ENCODE peak calls at places on chromosomes 7 and 10, in five cellular contexts. V is mucosa of descending colon, G is MCF 10A, B is heart right ventricle, I is uterus. H is an unnamed sample.

GRCh38 chr7:150375662-150376521 is 3.2 kb upstream of the ZNF775 start:
- DNase-seq in B (no peak), I (no peak), G (no peak), V (peak; percentile 77), H (no peak)

GRCh38 chr10:101123085-101123814 is 7.8 kb upstream of the TLX1 start:
- DNase-seq in B (no peak), I (no peak), V (peak; percentile 46), G (no peak), H (no peak)

GRCh38 chr7:151078233-151079040 is 2.2 kb downstream of the FASTK start:
- DNase-seq in B (no peak), V (no peak), G (no peak), I (no peak), H (peak; percentile 66)

GRCh38 chr10:69515699-69516547 is 57.3 kb downstream of the NEUROG3 start:
- DNase-seq in V (peak; percentile 89), G (peak; percentile 77), I (no peak), B (peak; percentile 34), H (peak; percentile 67)

GRCh38 chr10:74825033-74825370 is 1.4 kb upstream of the KAT6B start:
- DNase-seq in V (peak; percentile 44), B (peak; percentile 42), G (no peak), I (peak; percentile 69), H (no peak)

GRCh38 chr7:12423355-12423994 is 19.8 kb upstream of the VWDE start:
- DNase-seq in B (no peak), G (peak; percentile 64), I (no peak), V (no peak), H (peak; percentile 32)

GRCh38 chr10:34494012-34494411 is 321.1 kb downstream of the PARD3 start:
- DNase-seq in I (no peak), B (no peak), G (peak; percentile 81), V (no peak), H (peak; percentile 37)

GRCh38 chr10:64507869-64508609 is 986.8 kb downstream of the REEP3 start:
- DNase-seq in I (no peak), G (no peak), B (no peak), V (no peak), H (no peak)

GRCh38 chr7:132526111-132526741 is 50.0 kb downstream of the PLXNA4 start:
- DNase-seq in B (no peak), I (no peak), G (no peak), V (no peak), H (no peak)

GRCh38 chr7:30869794-30870491 is 41.7 kb upstream of the AQP1 start:
- DNase-seq in I (no peak), B (peak; percentile 75), G (no peak), V (no peak), H (no peak)

GRCh38 chr10:127296696-127297095 is 100.3 kb upstream of the INSYN2A start:
- DNase-seq in I (no peak), V (no peak), G (no peak), B (no peak), H (no peak)

GRCh38 chr10:125187238-125188194 is 27.2 kb upstream of the CTBP2 start:
- DNase-seq in G (peak; percentile 20), I (no peak), V (no peak), B (no peak), H (no peak)

GRCh38 chr10:32070645-32071044 is 14.4 kb upstream of the KIF5B start:
- DNase-seq in B (no peak), I (no peak), G (peak; percentile 11), V (no peak), H (no peak)

GRCh38 chr10:79488303-79488702 is 24.0 kb upstream of the EIF5AL1 start:
- DNase-seq in G (peak; percentile 89), V (peak; percentile 49), I (peak; percentile 86), B (peak; percentile 49), H (peak; percentile 95)

GRCh38 chr7:152594801-152595200 is 81.1 kb downstream of the XRCC2 start:
- DNase-seq in B (no peak), I (no peak), G (no peak), V (no peak), H (no peak)

GRCh38 chr10:44391981-44392380 is 7.1 kb upstream of the CXCL12 start:
- DNase-seq in V (no peak), I (no peak), B (peak; percentile 2), G (no peak), H (no peak)

GRCh38 chr7:42432644-42433043 is 195.6 kb upstream of the GLI3 start:
- DNase-seq in G (no peak), V (peak; percentile 30), I (no peak), B (no peak), H (no peak)

DNA sequence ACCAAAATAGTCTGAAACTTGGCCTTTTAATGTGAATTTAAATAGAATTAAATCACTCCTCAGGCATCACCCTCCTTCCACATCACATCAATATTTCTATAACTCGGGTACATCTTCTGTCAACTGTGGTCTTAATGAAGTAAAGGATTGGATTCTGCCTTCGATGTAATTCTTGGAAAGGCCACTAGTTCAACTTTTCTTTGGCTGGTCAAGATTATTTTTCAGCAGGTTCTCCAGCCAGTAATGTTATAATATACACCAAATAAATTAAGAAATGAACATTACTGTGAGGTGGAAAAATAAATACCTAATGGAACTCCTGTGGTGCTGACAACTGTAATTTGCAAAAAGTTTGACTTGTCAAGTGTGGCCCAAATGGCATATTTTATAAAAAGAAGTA is 9.7 kb upstream of the SLC16A9 start:
- DNase-seq in V (no peak), G (no peak), B (no peak), I (no peak), H (no peak)
- TF ChIP-seq CTCF in V (no peak), G (no peak), B (no peak), I (no peak), H (peak; percentile 33)

GRCh38 chr10:103845983-103846382 is 9.4 kb downstream of the SH3PXD2A start:
- DNase-seq in B (no peak), V (peak; percentile 58), G (no peak), I (no peak), H (no peak)

GRCh38 chr10:103849212-103849877 is 6.0 kb downstream of the SH3PXD2A start:
- DNase-seq in V (no peak), B (peak; percentile 40), G (no peak), I (no peak), H (no peak)

GRCh38 chr10:103849880-103850571 is 5.3 kb downstream of the SH3PXD2A start:
- DNase-seq in I (no peak), G (peak; percentile 66), B (no peak), V (no peak), H (peak; percentile 86)

GRCh38 chr10:103847346-103847745 is 8.0 kb downstream of the SH3PXD2A start:
- DNase-seq in V (no peak), B (no peak), G (no peak), I (no peak), H (no peak)

DNA sequence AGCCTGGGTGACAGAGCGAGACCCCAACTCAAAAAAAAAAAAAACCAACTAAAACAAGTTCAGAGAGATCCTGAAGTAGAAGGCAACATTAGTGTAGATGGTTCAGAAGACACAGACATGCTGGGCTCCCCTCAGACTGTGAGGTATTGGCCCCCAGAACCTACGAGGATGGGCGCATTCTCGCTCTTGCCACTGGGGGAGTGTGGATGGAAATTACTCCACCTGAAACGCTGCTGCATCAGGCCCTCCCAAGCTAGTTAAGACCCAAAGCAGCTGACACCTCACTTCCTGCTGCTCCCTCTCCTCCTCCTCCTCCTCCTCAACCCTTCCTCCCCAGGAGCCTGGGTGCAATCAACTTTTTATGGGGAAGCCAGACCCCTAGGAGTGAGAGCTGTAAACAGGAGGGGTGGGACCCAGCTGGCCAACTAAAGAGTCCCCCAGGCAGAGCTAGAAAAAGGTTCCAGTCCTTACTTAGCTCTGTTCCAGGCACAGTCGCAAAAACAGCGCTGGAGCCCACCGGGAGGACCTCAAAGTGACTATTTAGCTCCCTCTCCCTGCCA is 7.4 kb downstream of the SH3PXD2A start:
- DNase-seq in V (no peak), B (no peak), G (no peak), I (no peak), H (no peak)
- TF ChIP-seq CTCF in V (no peak), B (no peak), G (no peak), I (no peak), H (peak; percentile 45)

DNA sequence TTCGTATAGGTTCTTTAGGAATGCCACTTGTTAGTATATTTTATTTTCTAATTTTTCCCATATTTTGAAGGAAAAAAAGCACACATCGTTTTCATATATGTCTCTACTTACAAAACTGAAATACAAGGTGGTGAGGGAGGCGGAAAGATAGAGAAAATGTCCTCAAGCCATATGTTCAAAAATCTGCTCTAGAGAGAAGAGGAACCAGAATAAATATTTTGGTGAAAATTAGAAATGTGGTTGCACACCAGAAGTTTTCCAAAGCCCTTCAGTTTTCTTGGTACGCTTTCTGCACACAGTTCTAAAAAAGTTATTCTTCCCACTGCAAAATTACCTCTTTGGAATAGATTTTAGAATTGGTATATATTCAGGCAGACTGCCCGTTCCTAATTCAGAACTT is 107.4 kb upstream of the RHOBTB1 start:
- DNase-seq in I (no peak), B (no peak), V (no peak), G (no peak), H (no peak)
- TF ChIP-seq CTCF in I (no peak), B (no peak), V (no peak), G (no peak), H (no peak)

GRCh38 chr7:36851382-36851781 is 127.1 kb upstream of the AOAH start:
- DNase-seq in B (no peak), I (no peak), V (no peak), G (no peak), H (no peak)
- TF ChIP-seq CTCF in B (no peak), I (no peak), V (no peak), G (no peak), H (no peak)

DNA sequence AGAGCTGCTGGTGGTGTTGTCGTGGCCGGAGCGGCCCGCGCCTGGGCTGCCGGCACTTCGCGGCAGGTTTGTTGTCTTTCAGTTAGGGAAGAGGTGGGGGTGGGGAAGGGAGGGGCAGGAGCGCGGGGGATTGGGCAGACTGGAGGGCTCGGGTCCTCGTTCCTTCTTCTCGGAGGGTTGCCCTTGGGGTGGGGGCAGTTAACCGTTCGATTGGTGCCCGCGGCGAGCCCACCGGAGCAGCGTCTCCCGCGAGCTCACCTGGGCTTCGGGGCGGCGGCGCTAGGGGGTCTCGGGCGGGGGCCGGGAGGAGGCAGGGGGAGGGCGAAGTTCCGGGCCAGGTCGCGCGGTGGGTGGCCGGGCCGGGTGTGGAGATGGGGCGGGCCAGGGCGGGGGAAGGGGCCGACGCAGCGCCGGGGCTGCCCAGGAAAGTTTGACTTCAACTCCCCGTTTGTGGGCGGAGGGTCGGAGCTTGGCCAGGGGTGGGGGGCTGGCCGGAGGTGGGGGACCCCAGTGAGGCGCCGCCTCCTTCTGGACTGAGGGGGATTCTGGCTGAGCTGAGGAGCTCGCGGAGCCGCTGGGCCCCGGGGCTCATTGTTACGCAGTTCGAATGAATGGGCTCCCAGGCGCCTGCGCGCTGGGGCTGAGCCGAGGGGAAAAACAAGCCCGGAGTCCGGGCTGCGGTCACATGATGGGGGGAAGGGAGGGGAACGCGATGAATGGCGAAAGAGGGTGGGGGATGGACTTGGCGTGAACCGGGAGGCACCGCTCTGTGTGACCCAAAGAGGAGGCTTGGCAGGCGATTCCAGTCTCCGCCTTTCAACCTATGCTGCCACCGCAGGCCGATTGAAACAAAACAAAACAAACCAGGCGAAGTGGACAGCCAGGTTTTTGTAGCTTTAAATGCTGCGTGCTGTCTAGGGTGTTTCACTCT is 582 bp downstream of the HBP1 start:
- DNase-seq in I (peak; percentile 97), G (peak; percentile 98), V (peak; percentile 98), B (peak; percentile 98), H (peak; percentile 98)
- TF ChIP-seq CTCF in I (no peak), G (no peak), V (no peak), B (no peak), H (no peak)

DNA sequence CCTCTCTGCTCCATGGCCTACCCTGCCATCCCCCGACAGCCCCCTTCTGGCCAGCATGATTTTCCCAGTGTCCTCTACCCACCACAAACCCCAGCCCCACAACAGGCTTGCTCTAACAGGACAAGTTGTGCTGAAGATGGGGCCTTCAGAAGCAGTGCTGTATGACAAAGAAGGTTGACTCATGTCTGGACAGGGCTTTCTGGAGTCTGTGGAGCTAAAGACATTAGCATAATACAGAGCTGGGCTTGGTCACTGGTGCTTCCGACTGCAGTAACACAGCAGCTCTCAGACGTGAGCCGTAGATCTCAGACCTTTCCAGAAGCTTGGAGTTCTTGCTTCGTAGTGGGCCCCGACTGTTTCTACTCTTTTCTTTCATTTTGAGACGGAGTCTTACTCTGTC is 100.5 kb downstream of the GTF2IRD1 start:
- DNase-seq in V (no peak), G (no peak), B (no peak), I (no peak), H (no peak)
- TF ChIP-seq CTCF in V (no peak), G (no peak), B (no peak), I (no peak), H (no peak)